ENCODE peak calls at places on chromosomes 7 and 10, in four cellular contexts. E is left ventricle myocardium inferior, S is esophagus squamous epithelium, V is lower lobe of right lung. C is an unnamed sample.

GRCh38 chr7:88111136-88111748 is 108.6 kb downstream of the SRI start:
- DNase-seq in E (no peak), S (no peak), V (no peak), C (no peak)

GRCh38 chr10:100651916-100652315 is 93.5 kb upstream of the PAX2 start:
- DNase-seq in E (no peak), S (no peak), V (no peak), C (no peak)

GRCh38 chr10:80498039-80498832 is 39.5 kb upstream of the SH2D4B start:
- DNase-seq in E (no peak), S (no peak), V (no peak), C (no peak)

GRCh38 chr7:42082144-42082543 is 154.9 kb downstream of the GLI3 start:
- DNase-seq in E (no peak), S (no peak), V (no peak), C (no peak)

GRCh38 chr7:156334636-156335035 is 305.9 kb upstream of the RNF32 start:
- DNase-seq in E (no peak), S (no peak), V (no peak), C (no peak)

GRCh38 chr7:6516387-6516983 is 34.8 kb downstream of the GRID2IP start:
- DNase-seq in E (peak; percentile 81), S (no peak), V (peak; percentile 88), C (peak; percentile 42)

GRCh38 chr10:127527891-127528290 is 21.2 kb upstream of the NPS start:
- DNase-seq in E (peak; percentile 51), S (no peak), V (no peak), C (no peak)

GRCh38 chr10:4847580-4848020 is 21.6 kb downstream of the AKR1E2 start:
- DNase-seq in E (no peak), S (no peak), V (no peak), C (no peak)

GRCh38 chr7:116505823-116506222 is 6.3 kb downstream of the CAV2 start:
- DNase-seq in E (no peak), S (no peak), V (no peak), C (no peak)

GRCh38 chr7:44073664-44074348 is 8.4 kb upstream of the PGAM2 start:
- DNase-seq in E (peak; percentile 82), S (peak; percentile 55), V (peak; percentile 91), C (no peak)

GRCh38 chr7:74074731-74075130 is 8.9 kb upstream of the LIMK1 start:
- DNase-seq in E (no peak), S (no peak), V (no peak), C (no peak)

GRCh38 chr7:98761225-98761624 is 108.6 kb downstream of the TMEM130 start:
- DNase-seq in E (no peak), S (no peak), V (no peak), C (no peak)

GRCh38 chr7:123819001-123819400 is 26.0 kb upstream of the HYAL4 start:
- DNase-seq in E (no peak), S (no peak), V (no peak), C (no peak)

GRCh38 chr10:43110318-43111071 is 27.8 kb upstream of the CSGALNACT2 start:
- DNase-seq in E (peak; percentile 41), S (no peak), V (peak; percentile 47), C (no peak)

GRCh38 chr7:98210513-98211220 is 572 bp upstream of the BHLHA15 start:
- DNase-seq in E (no peak), S (no peak), V (no peak), C (no peak)

GRCh38 chr10:111146025-111146640 is 69.3 kb downstream of the ADRA2A start:
- DNase-seq in E (no peak), S (no peak), V (no peak), C (no peak)

GRCh38 chr10:2688958-2689357 is 378.4 kb upstream of the PFKP start:
- DNase-seq in E (no peak), S (no peak), V (no peak), C (no peak)

GRCh38 chr10:26642896-26643653 is 54.4 kb upstream of the PDSS1 start:
- DNase-seq in E (no peak), S (no peak), V (no peak), C (no peak)

GRCh38 chr7:106139253-106140251 is 27.4 kb upstream of the SYPL1 start:
- DNase-seq in E (no peak), S (no peak), V (no peak), C (no peak)

GRCh38 chr10:15384154-15384553 is 13.1 kb upstream of the FAM171A1 start:
- DNase-seq in E (no peak), S (no peak), V (no peak), C (no peak)

GRCh38 chr10:6469661-6470060 is 110.4 kb downstream of the PRKCQ start:
- DNase-seq in E (no peak), S (no peak), V (no peak), C (no peak)

GRCh38 chr7:1552200-1552599 is 3.8 kb downstream of the TMEM184A start:
- DNase-seq in E (no peak), S (no peak), V (no peak), C (no peak)

GRCh38 chr7:1553513-1554210 is 2.3 kb downstream of the TMEM184A start:
- DNase-seq in E (no peak), S (no peak), V (no peak), C (no peak)

GRCh38 chr7:1555046-1555812 is 776 bp downstream of the TMEM184A start:
- DNase-seq in E (no peak), S (no peak), V (no peak), C (no peak)

GRCh38 chr7:1555813-1556540 is at the start of gene TMEM184A:
- DNase-seq in E (no peak), S (no peak), V (peak; percentile 87), C (no peak)

DNA sequence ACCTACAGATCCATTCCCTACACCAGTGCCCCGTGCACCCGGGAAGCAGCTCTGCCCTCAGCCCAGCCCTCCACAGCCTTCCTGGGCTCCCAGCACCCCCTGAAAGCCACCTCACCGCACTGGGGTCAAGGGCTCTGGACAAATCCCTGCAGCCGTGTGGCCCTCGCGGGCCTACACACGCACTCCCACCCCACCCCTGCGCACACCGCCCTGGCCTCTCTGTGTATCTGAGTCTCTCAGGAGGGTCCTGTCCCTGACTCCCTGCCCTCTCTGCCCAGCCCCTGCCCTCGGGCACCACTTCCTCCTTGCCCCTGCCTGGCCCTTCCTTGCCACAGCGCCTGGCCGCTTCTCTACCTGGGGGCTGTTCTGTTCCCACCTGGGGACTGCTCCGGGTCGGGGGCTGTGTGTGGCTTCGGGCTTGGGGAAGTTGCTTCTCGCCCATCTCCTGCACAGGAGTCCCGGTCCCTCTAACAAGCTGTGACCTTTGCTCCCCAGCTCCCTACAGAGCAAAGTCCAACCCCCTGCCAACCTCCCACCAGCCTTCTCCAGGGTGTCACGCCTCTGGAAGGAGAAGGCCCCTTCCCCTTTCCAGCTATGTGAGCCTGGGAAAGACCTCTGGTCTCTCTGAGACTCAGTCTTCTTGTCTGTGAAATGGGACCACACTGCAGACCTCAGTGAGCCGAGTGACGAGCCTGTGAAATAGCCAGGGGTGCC is 1.5 kb downstream of the TMEM184A start:
- DNase-seq in E (no peak), S (no peak), V (no peak), C (no peak)
- H3K27ac ChIP-seq in E (no peak overlapping the region), S (peak overlapping the region; percentile 92), V (no peak overlapping the region), C (no peak overlapping the region)

GRCh38 chr7:37915438-37915837 is 1.2 kb downstream of the SFRP4 start:
- DNase-seq in E (no peak), S (no peak), V (no peak), C (no peak)
- H3K27me3 ChIP-seq in E (peaks cover 52% of the 10 kb centered on the region), S (no peaks in the 10 kb centered on the region), V (peaks cover 11% of the 10 kb centered on the region), C (peaks cover 7% of the 10 kb centered on the region)

GRCh38 chr10:69335613-69336012 is 57.3 kb downstream of the HK1 start:
- DNase-seq in E (no peak), S (no peak), V (no peak), C (no peak)

GRCh38 chr10:69337312-69338132 is 59.2 kb downstream of the HK1 start:
- DNase-seq in E (peak; percentile 65), S (no peak), V (peak; percentile 59), C (no peak)

GRCh38 chr10:69338547-69339450 is 60.5 kb downstream of the HK1 start:
- DNase-seq in E (no peak), S (no peak), V (no peak), C (no peak)

GRCh38 chr10:69336952-69337311 is 58.6 kb downstream of the HK1 start:
- DNase-seq in E (no peak), S (no peak), V (no peak), C (no peak)

DNA sequence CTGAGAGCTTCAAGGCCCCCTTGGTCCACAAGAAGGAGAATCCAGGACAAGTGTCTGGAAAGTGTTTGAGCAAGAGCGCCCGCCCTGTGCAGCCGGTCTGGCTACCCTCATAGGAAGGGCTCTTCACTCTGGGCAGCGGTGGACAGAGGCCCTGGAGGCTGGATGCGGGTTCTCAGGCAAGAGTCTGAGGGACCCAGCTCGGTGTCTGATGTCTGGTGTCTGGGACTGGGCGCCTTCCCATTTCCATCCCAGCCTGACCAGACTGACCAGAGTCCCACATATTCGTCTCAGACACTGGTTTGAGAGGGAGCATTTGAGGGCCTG is 59.8 kb downstream of the HK1 start:
- DNase-seq in E (no peak), S (no peak), V (peak; percentile 63), C (no peak)
- H3K27ac ChIP-seq in E (peak overlapping the region; percentile 74), S (peak overlapping the region; percentile 86), V (peak overlapping the region; percentile 63), C (no peak overlapping the region)

GRCh38 chr7:27184342-27185012 is 555 bp downstream of the HOXA11 start:
- DNase-seq in E (no peak), S (no peak), V (no peak), C (no peak)

GRCh38 chr7:27181795-27182275 is 3.2 kb downstream of the HOXA11 start:
- DNase-seq in E (no peak), S (no peak), V (no peak), C (no peak)

GRCh38 chr7:27182285-27182827 is 2.7 kb downstream of the HOXA11 start:
- DNase-seq in E (no peak), S (no peak), V (no peak), C (no peak)

GRCh38 chr7:27183682-27184341 is 1.2 kb downstream of the HOXA11 start:
- DNase-seq in E (no peak), S (no peak), V (no peak), C (no peak)

DNA sequence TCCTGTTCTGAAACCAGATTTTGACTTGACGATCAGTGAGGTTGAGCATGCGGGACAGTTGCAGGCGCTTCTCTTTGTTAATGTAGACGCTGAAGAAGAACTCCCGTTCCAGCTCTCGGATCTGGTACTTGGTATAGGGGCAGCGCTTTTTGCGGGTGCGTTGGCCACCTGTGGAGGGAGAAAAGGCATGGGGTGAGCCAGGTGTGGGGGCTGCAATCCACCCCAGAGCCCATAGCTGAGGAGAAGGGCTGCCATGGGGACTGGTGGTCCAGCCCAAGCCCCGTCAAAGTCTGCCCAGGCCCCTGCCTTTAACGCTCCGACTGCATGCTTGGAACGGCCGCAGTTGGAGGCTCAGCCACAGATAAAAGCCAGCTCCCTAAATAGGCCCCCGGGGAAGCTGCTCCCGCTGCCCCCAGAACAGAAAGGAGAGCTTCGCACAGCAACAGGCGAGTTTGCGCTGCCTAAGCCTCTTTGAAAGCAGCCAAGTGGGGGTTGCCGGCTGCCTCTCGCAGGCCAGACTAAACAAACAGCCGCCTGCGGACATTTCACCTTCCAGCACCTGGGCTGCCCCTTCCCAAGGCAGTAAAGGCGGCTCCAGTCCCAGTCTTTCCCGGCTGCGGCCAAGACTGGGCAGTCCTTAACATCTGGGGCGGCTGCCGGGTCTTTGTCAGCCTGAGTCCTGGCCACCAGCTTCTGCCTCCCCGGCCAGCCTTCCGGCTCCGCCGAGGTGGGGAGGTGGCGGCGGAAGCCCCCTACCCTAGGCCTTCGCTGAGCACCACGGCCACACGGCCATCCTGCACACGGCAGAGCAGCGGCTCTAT is 2.0 kb downstream of the HOXA11 start:
- DNase-seq in E (no peak), S (no peak), V (peak; percentile 31), C (no peak)
- H3K27me3 ChIP-seq in E (peaks cover 100% of the 10 kb centered on the region), S (peaks cover 70% of the 10 kb centered on the region), V (peaks cover 99% of the 10 kb centered on the region), C (peaks cover 80% of the 10 kb centered on the region)

GRCh38 chr7:507623-508305 is 11.9 kb downstream of the PDGFA start:
- DNase-seq in E (peak; percentile 12), S (no peak), V (peak; percentile 31), C (no peak)
- H3K27ac ChIP-seq in E (no peak overlapping the region), S (no peak overlapping the region), V (no peak overlapping the region), C (no peak overlapping the region)

GRCh38 chr10:8051109-8051781 is 3.2 kb upstream of the GATA3 start:
- DNase-seq in E (no peak), S (no peak), V (no peak), C (no peak)
- H3K27me3 ChIP-seq in E (peaks cover 100% of the 10 kb centered on the region), S (peaks cover 50% of the 10 kb centered on the region), V (peaks cover 100% of the 10 kb centered on the region), C (peaks cover 67% of the 10 kb centered on the region)